ENCODE peak calls at places on chromosomes 12 and 14, in ten cellular contexts. One of them, this sample, is unnamed.

GRCh38 chr14:78091361-78091760 is 78.8 kb upstream of the NRXN3 start:
- DNase-seq in mammary epithelial cell: no peak
- DNase-seq in D341Med: no peak
- DNase-seq in dorsolateral prefrontal cortex: no peak
- DNase-seq in Calu3: no peak
- DNase-seq in CD4-positive, CD25-positive, alpha-beta regulatory T cell: no peak
- DNase-seq in fibroblast of the conjunctiva: no peak
- DNase-seq in HEK293T: no peak
- DNase-seq in stomach: no peak
- DNase-seq in GM12892: no peak
- DNase-seq in this sample: no peak

GRCh38 chr14:33916663-33917565 is 34.0 kb downstream of the EGLN3 start:
- DNase-seq in dorsolateral prefrontal cortex: no peak
- DNase-seq in stomach: no peak
- DNase-seq in GM12892: no peak
- DNase-seq in fibroblast of the conjunctiva: no peak
- DNase-seq in HEK293T: no peak
- DNase-seq in D341Med: no peak
- DNase-seq in mammary epithelial cell: peak; percentile 55
- DNase-seq in Calu3: no peak
- DNase-seq in CD4-positive, CD25-positive, alpha-beta regulatory T cell: no peak
- DNase-seq in this sample: no peak

GRCh38 chr12:67358686-67359374 is 89.7 kb downstream of the CAND1 start:
- DNase-seq in mammary epithelial cell: no peak
- DNase-seq in GM12892: no peak
- DNase-seq in dorsolateral prefrontal cortex: no peak
- DNase-seq in HEK293T: no peak
- DNase-seq in CD4-positive, CD25-positive, alpha-beta regulatory T cell: no peak
- DNase-seq in fibroblast of the conjunctiva: peak; percentile 39
- DNase-seq in Calu3: no peak
- DNase-seq in D341Med: no peak
- DNase-seq in stomach: no peak
- DNase-seq in this sample: peak; percentile 17

GRCh38 chr14:76919811-76920571 is 93.8 kb downstream of the LRRC74A start:
- DNase-seq in mammary epithelial cell: peak; percentile 27
- DNase-seq in dorsolateral prefrontal cortex: no peak
- DNase-seq in HEK293T: no peak
- DNase-seq in GM12892: no peak
- DNase-seq in CD4-positive, CD25-positive, alpha-beta regulatory T cell: no peak
- DNase-seq in Calu3: peak; percentile 47
- DNase-seq in stomach: peak; percentile 32
- DNase-seq in fibroblast of the conjunctiva: peak; percentile 75
- DNase-seq in D341Med: peak; percentile 81
- DNase-seq in this sample: peak; percentile 38

GRCh38 chr14:37585101-37585479 is 10.0 kb downstream of the FOXA1 start:
- DNase-seq in fibroblast of the conjunctiva: no peak
- DNase-seq in D341Med: no peak
- DNase-seq in HEK293T: no peak
- DNase-seq in mammary epithelial cell: no peak
- DNase-seq in stomach: peak; percentile 69
- DNase-seq in dorsolateral prefrontal cortex: no peak
- DNase-seq in GM12892: no peak
- DNase-seq in CD4-positive, CD25-positive, alpha-beta regulatory T cell: no peak
- DNase-seq in Calu3: peak; percentile 60
- DNase-seq in this sample: no peak

GRCh38 chr12:102486153-102486552 is 5.8 kb upstream of the IGF1 start:
- DNase-seq in dorsolateral prefrontal cortex: no peak
- DNase-seq in fibroblast of the conjunctiva: no peak
- DNase-seq in mammary epithelial cell: no peak
- DNase-seq in HEK293T: no peak
- DNase-seq in CD4-positive, CD25-positive, alpha-beta regulatory T cell: no peak
- DNase-seq in D341Med: no peak
- DNase-seq in GM12892: no peak
- DNase-seq in Calu3: no peak
- DNase-seq in stomach: no peak
- DNase-seq in this sample: no peak

GRCh38 chr14:85380891-85381290 is 149.1 kb upstream of the FLRT2 start:
- DNase-seq in GM12892: no peak
- DNase-seq in mammary epithelial cell: no peak
- DNase-seq in CD4-positive, CD25-positive, alpha-beta regulatory T cell: no peak
- DNase-seq in dorsolateral prefrontal cortex: no peak
- DNase-seq in stomach: no peak
- DNase-seq in Calu3: no peak
- DNase-seq in D341Med: no peak
- DNase-seq in HEK293T: no peak
- DNase-seq in fibroblast of the conjunctiva: peak; percentile 2
- DNase-seq in this sample: no peak

GRCh38 chr12:473863-474577 is 14.3 kb downstream of the B4GALNT3 start:
- DNase-seq in fibroblast of the conjunctiva: no peak
- DNase-seq in stomach: no peak
- DNase-seq in mammary epithelial cell: no peak
- DNase-seq in CD4-positive, CD25-positive, alpha-beta regulatory T cell: no peak
- DNase-seq in HEK293T: no peak
- DNase-seq in dorsolateral prefrontal cortex: no peak
- DNase-seq in GM12892: no peak
- DNase-seq in Calu3: no peak
- DNase-seq in D341Med: no peak
- DNase-seq in this sample: no peak

GRCh38 chr12:54000105-54000773 is at the start of gene HOXC9:
- DNase-seq in HEK293T: no peak
- DNase-seq in CD4-positive, CD25-positive, alpha-beta regulatory T cell: no peak
- DNase-seq in Calu3: no peak
- DNase-seq in mammary epithelial cell: peak; percentile 46
- DNase-seq in GM12892: no peak
- DNase-seq in stomach: no peak
- DNase-seq in D341Med: no peak
- DNase-seq in dorsolateral prefrontal cortex: no peak
- DNase-seq in fibroblast of the conjunctiva: no peak
- DNase-seq in this sample: no peak

GRCh38 chr12:70590051-70590450 is 47.2 kb downstream of the PTPRB start:
- DNase-seq in D341Med: peak; percentile 72
- DNase-seq in Calu3: peak; percentile 84
- DNase-seq in dorsolateral prefrontal cortex: peak; percentile 90
- DNase-seq in GM12892: no peak
- DNase-seq in mammary epithelial cell: peak; percentile 49
- DNase-seq in stomach: peak; percentile 77
- DNase-seq in fibroblast of the conjunctiva: peak; percentile 60
- DNase-seq in HEK293T: peak; percentile 67
- DNase-seq in CD4-positive, CD25-positive, alpha-beta regulatory T cell: peak; percentile 10
- DNase-seq in this sample: peak; percentile 73

GRCh38 chr12:103814436-103814835 is 26.6 kb downstream of the NT5DC3 start:
- DNase-seq in GM12892: no peak
- DNase-seq in HEK293T: no peak
- DNase-seq in D341Med: no peak
- DNase-seq in mammary epithelial cell: no peak
- DNase-seq in stomach: no peak
- DNase-seq in Calu3: no peak
- DNase-seq in dorsolateral prefrontal cortex: no peak
- DNase-seq in fibroblast of the conjunctiva: no peak
- DNase-seq in CD4-positive, CD25-positive, alpha-beta regulatory T cell: no peak
- DNase-seq in this sample: no peak

GRCh38 chr12:13962699-13963098 is 18.7 kb downstream of the GRIN2B start:
- DNase-seq in HEK293T: peak; percentile 27
- DNase-seq in GM12892: no peak
- DNase-seq in D341Med: peak; percentile 66
- DNase-seq in dorsolateral prefrontal cortex: no peak
- DNase-seq in stomach: no peak
- DNase-seq in Calu3: peak; percentile 42
- DNase-seq in fibroblast of the conjunctiva: no peak
- DNase-seq in mammary epithelial cell: no peak
- DNase-seq in CD4-positive, CD25-positive, alpha-beta regulatory T cell: no peak
- DNase-seq in this sample: no peak